ENCODE peak calls at places on chromosomes 7 and 10, in seven cellular contexts. F, L, Y, S, G, N and B are unnamed samples.

GRCh38 chr7:5525271-5526189 is 101.9 kb upstream of the TNRC18 start:
- DNase-seq in N (peak; percentile 69), Y (no peak), F (no peak), G (no peak), L (peak; percentile 72), S (no peak), B (no peak)

GRCh38 chr7:137970263-137970975 is 31.5 kb downstream of the CREB3L2 start:
- DNase-seq in S (no peak), F (peak; percentile 40), Y (no peak), G (no peak), L (no peak), N (no peak), B (no peak)

GRCh38 chr7:1852781-1853618 is 182.9 kb downstream of the ELFN1 start:
- DNase-seq in N (no peak), F (no peak), G (no peak), L (no peak), Y (no peak), S (no peak), B (no peak)

GRCh38 chr10:34290412-34291082 is 524.5 kb downstream of the PARD3 start:
- DNase-seq in G (no peak), F (no peak), Y (no peak), L (peak; percentile 67), S (no peak), N (peak; percentile 0), B (no peak)

GRCh38 chr10:67602268-67602950 is 93.6 kb downstream of the CTNNA3 start:
- DNase-seq in N (no peak), F (no peak), L (no peak), S (no peak), G (no peak), Y (no peak), B (no peak)

GRCh38 chr7:154879629-154880028 is 123.3 kb downstream of the PAXIP1 start:
- DNase-seq in S (no peak), N (no peak), G (no peak), Y (peak; percentile 36), L (no peak), F (no peak), B (no peak)

GRCh38 chr7:46253500-46253899 is 332.4 kb upstream of the IGFBP3 start:
- DNase-seq in F (no peak), G (no peak), Y (no peak), N (no peak), S (no peak), L (no peak), B (no peak)

GRCh38 chr7:17915168-17915567 is 25.1 kb downstream of the SNX13 start:
- DNase-seq in N (no peak), G (no peak), S (no peak), F (no peak), L (no peak), Y (no peak), B (no peak)

GRCh38 chr7:73645643-73646182 is 21.4 kb upstream of the MLXIPL start:
- DNase-seq in F (no peak), N (peak; percentile 54), S (no peak), Y (no peak), L (no peak), G (no peak), B (no peak)

GRCh38 chr7:148905093-148905666 is 21.1 kb upstream of the EZH2 start:
- DNase-seq in L (no peak), N (no peak), Y (no peak), S (no peak), G (no peak), F (no peak), B (no peak)